ENCODE peak calls at places on chromosomes 1 and 21, in five cellular contexts. X is heart left ventricle, D is SW480, F is HEK293T, Z is fibroblast of pulmonary artery. W is an unnamed sample.

GRCh38 chr1:17586172-17586963 is 46.9 kb downstream of the ARHGEF10L start:
- DNase-seq in X (no peak), D (peak), F (no peak), Z (peak), W (no peak)

GRCh38 chr1:238232036-238232744 is 341.5 kb upstream of the ZP4 start:
- DNase-seq in X (no peak), D (no peak), F (no peak), Z (no peak), W (no peak)

GRCh38 chr21:37670883-37671282 is 245.4 kb downstream of the KCNJ6 start:
- DNase-seq in X (no peak), D (peak), F (no peak), Z (peak), W (no peak)

GRCh38 chr1:46372440-46372839 is 21.7 kb upstream of the FAAH start:
- DNase-seq in X (no peak), D (no peak), F (no peak), Z (no peak), W (no peak)

GRCh38 chr1:210568631-210569030 is 239.9 kb downstream of the HHAT start:
- DNase-seq in X (no peak), D (no peak), F (no peak), Z (no peak), W (no peak)

GRCh38 chr1:167491586-167492408 is 26.5 kb downstream of the CD247 start:
- DNase-seq in X (no peak), D (no peak), F (no peak), Z (no peak), W (no peak)

GRCh38 chr1:114126696-114127095 is 27.0 kb downstream of the SYT6 start:
- DNase-seq in X (no peak), D (no peak), F (no peak), Z (no peak), W (peak)

GRCh38 chr1:107379826-107380225 is 239.0 kb downstream of the NTNG1 start:
- DNase-seq in X (no peak), D (no peak), F (no peak), Z (no peak), W (no peak)

GRCh38 chr1:195065437-195065836 is 1542.8 kb downstream of the KCNT2 start:
- DNase-seq in X (no peak), D (no peak), F (no peak), Z (no peak), W (no peak)

GRCh38 chr1:36576118-36576517 is 93.4 kb upstream of the CSF3R start:
- DNase-seq in X (peak), D (peak), F (peak), Z (peak), W (peak)

GRCh38 chr21:42565886-42566523 is 52.4 kb downstream of the SLC37A1 start:
- DNase-seq in X (peak), D (no peak), F (no peak), Z (no peak), W (no peak)

GRCh38 chr1:161486806-161487482 is 18.3 kb upstream of the FCGR2A start:
- DNase-seq in X (no peak), D (peak), F (peak), Z (peak), W (peak)